ENCODE peak calls at places on chromosomes 11 and 22, in seven cellular contexts. B is heart left ventricle, R is kidney epithelial cell, C is choroid plexus epithelial cell, U is cardiac muscle cell, H is cardiac fibroblast, F is right atrium auricular region. J is an unnamed sample.
A peak's percentile ranks its signal among the peaks of the same experiment; 100 is the strongest.

GRCh38 chr11:57901756-57902155 is 121.9 kb upstream of the OR9Q1 start:
- DNase-seq in B (no peak), R (no peak), C (no peak), U (no peak), H (no peak), F (no peak), J (peak; percentile 98)

GRCh38 chr11:120068114-120068573 is 69.8 kb downstream of the TRIM29 start:
- DNase-seq in B (no peak), R (peak; percentile 51), C (peak; percentile 62), U (no peak), H (peak; percentile 40), F (no peak), J (peak; percentile 55)

GRCh38 chr22:43013355-43014061 is 1.4 kb downstream of the PACSIN2 start:
- DNase-seq in B (no peak), R (no peak), C (no peak), U (no peak), H (peak; percentile 36), F (no peak), J (no peak)

GRCh38 chr22:19419086-19419463 is 12.5 kb downstream of the HIRA start:
- DNase-seq in B (no peak), R (no peak), C (no peak), U (no peak), H (no peak), F (no peak), J (no peak)

GRCh38 chr11:134037093-134037908 is 31.6 kb upstream of the JAM3 start:
- DNase-seq in B (peak; percentile 81), R (no peak), C (peak; percentile 67), U (peak; percentile 74), H (peak; percentile 49), F (peak; percentile 75), J (no peak)

GRCh38 chr22:41976070-41976901 is 7.0 kb downstream of the SEPTIN3 start:
- DNase-seq in B (peak; percentile 40), R (no peak), C (no peak), U (peak; percentile 69), H (no peak), F (no peak), J (no peak)

GRCh38 chr11:84993386-84993785 is 633.8 kb downstream of the DLG2 start:
- DNase-seq in B (no peak), R (no peak), C (peak; percentile 58), U (no peak), H (peak; percentile 36), F (no peak), J (peak; percentile 34)

GRCh38 chr11:35014352-35014751 is 97.9 kb downstream of the PDHX start:
- DNase-seq in B (no peak), R (no peak), C (peak; percentile 88), U (no peak), H (peak; percentile 88), F (no peak), J (peak; percentile 68)

GRCh38 chr22:19937616-19938473 is 3.7 kb upstream of the COMT start:
- DNase-seq in B (no peak), R (no peak), C (peak; percentile 23), U (no peak), H (no peak), F (no peak), J (no peak)

GRCh38 chr22:45497746-45498145 is 4.9 kb upstream of the FBLN1 start:
- DNase-seq in B (no peak), R (no peak), C (no peak), U (no peak), H (no peak), F (no peak), J (no peak)

GRCh38 chr11:58919561-58919960 is 19.7 kb upstream of the GLYATL1 start:
- DNase-seq in B (no peak), R (no peak), C (peak; percentile 15), U (no peak), H (peak; percentile 32), F (no peak), J (no peak)

GRCh38 chr11:3609416-3610265 is 32.2 kb downstream of the ART5 start:
- DNase-seq in B (no peak), R (no peak), C (peak; percentile 65), U (peak; percentile 59), H (peak; percentile 61), F (no peak), J (peak; percentile 39)

GRCh38 chr22:38513063-38513462 is 7.0 kb upstream of the DDX17 start:
- DNase-seq in B (peak; percentile 34), R (no peak), C (no peak), U (peak; percentile 41), H (no peak), F (no peak), J (no peak)

GRCh38 chr11:34242037-34242625 is 115.7 kb downstream of the ABTB2 start:
- DNase-seq in B (no peak), R (peak; percentile 60), C (no peak), U (no peak), H (peak; percentile 23), F (no peak), J (peak; percentile 83)

GRCh38 chr11:64745523-64746328 is 1.8 kb upstream of the RASGRP2 start:
- DNase-seq in B (peak; percentile 95), R (peak; percentile 10), C (peak; percentile 82), U (peak; percentile 91), H (peak; percentile 40), F (peak; percentile 92), J (no peak)

GRCh38 chr11:79244175-79244804 is 196.5 kb downstream of the TENM4 start:
- DNase-seq in B (peak; percentile 28), R (peak; percentile 71), C (peak; percentile 94), U (no peak), H (peak; percentile 95), F (no peak), J (peak; percentile 97)

GRCh38 chr22:46143491-46144147 is 6.7 kb upstream of the PPARA start:
- DNase-seq in B (no peak), R (no peak), C (no peak), U (no peak), H (no peak), F (no peak), J (no peak)

GRCh38 chr11:59295435-59295834 is 63.3 kb upstream of the OR5AN1 start:
- DNase-seq in B (no peak), R (no peak), C (no peak), U (no peak), H (no peak), F (no peak), J (no peak)

GRCh38 chr22:22711532-22711913 is 67.1 kb downstream of the GGTLC2 start:
- DNase-seq in B (no peak), R (no peak), C (no peak), U (no peak), H (no peak), F (peak; percentile 47), J (no peak)

GRCh38 chr22:25494774-25495173 is 69.7 kb upstream of the GRK3 start:
- DNase-seq in B (no peak), R (no peak), C (no peak), U (no peak), H (no peak), F (no peak), J (no peak)

DNA sequence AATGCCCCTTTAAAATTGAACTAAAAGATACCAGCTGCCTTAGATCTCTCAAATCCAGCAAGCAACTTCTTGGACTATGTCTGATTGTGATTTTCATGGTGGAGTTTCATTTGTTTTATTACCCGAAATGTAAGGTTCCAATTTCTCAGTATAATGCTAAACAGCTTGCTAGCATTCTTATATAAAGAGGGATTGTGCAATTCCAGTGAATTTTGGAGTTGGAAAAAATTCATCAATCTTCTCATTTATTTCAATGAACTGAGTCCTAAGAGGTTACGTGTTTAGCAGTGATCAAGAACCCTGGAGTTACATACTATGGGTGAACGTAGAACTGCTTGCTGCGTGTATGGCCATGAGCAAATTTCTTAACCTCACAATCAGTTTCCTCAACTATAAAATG is 5.5 kb downstream of the ETS1 start:
- DNase-seq in B (no peak), R (no peak), C (no peak), U (no peak), H (no peak), F (no peak), J (no peak)
- H3K4me3 ChIP-seq in B (no peak overlapping the region), R (no peak overlapping the region), C (no peak overlapping the region), U (no peak overlapping the region), H (no peak overlapping the region), F (no peak overlapping the region), J (no peak overlapping the region)

GRCh38 chr11:61793829-61794204 is 1.1 kb downstream of the FEN1 start:
- DNase-seq in B (no peak), R (no peak), C (no peak), U (no peak), H (no peak), F (no peak), J (no peak)
- H3K4me3 ChIP-seq in B (no peak overlapping the region), R (peak overlapping the region; percentile 63), C (peak overlapping the region; percentile 80), U (peak overlapping the region; percentile 76), H (peak overlapping the region; percentile 93), F (no peak overlapping the region), J (no peak overlapping the region)

GRCh38 chr22:44136112-44136511 is 44.6 kb upstream of the PARVG start:
- DNase-seq in B (no peak), R (no peak), C (no peak), U (no peak), H (no peak), F (no peak), J (no peak)

GRCh38 chr22:44132724-44133123 is 48.0 kb upstream of the PARVG start:
- DNase-seq in B (no peak), R (no peak), C (no peak), U (no peak), H (no peak), F (no peak), J (no peak)

GRCh38 chr22:44131989-44132685 is 48.6 kb upstream of the PARVG start:
- DNase-seq in B (no peak), R (no peak), C (no peak), U (no peak), H (no peak), F (no peak), J (no peak)

GRCh38 chr22:44133161-44133560 is 47.6 kb upstream of the PARVG start:
- DNase-seq in B (no peak), R (no peak), C (peak; percentile 36), U (no peak), H (peak; percentile 58), F (no peak), J (no peak)

GRCh38 chr22:44133901-44134511 is 46.7 kb upstream of the PARVG start:
- DNase-seq in B (no peak), R (no peak), C (peak; percentile 86), U (no peak), H (peak; percentile 18), F (no peak), J (no peak)
- H3K4me3 ChIP-seq in B (no peak overlapping the region), R (no peak overlapping the region), C (no peak overlapping the region), U (no peak overlapping the region), H (no peak overlapping the region), F (no peak overlapping the region), J (no peak overlapping the region)

GRCh38 chr11:76574879-76575278 is 95.7 kb downstream of the LRRC32 start:
- DNase-seq in B (no peak), R (no peak), C (no peak), U (no peak), H (no peak), F (no peak), J (no peak)
- H3K4me3 ChIP-seq in B (no peak overlapping the region), R (no peak overlapping the region), C (no peak overlapping the region), U (no peak overlapping the region), H (no peak overlapping the region), F (no peak overlapping the region), J (no peak overlapping the region)

J was measured in bronchial epithelial cell.